ENCODE peak calls at places on chromosome 1, in ten cellular contexts. K, D, P, G, E, Q, R, O, B and H are unnamed samples.

GRCh38 chr1:32949519-32949918 is 15.1 kb downstream of the RNF19B start:
- DNase-seq in B (peak), G (no peak), K (no peak), R (no peak), E (no peak), P (no peak), D (no peak), O (no peak), Q (no peak), H (no peak)

GRCh38 chr1:145872421-145872891 is 13.2 kb downstream of the ANKRD35 start:
- DNase-seq in E (peak), R (peak), B (peak), G (no peak), D (no peak), K (peak), Q (peak), P (no peak), O (no peak), H (no peak)

GRCh38 chr1:218474089-218474488 is 129.0 kb downstream of the TGFB2 start:
- DNase-seq in R (no peak), O (no peak), P (no peak), B (no peak), Q (no peak), E (no peak), G (no peak), D (no peak), K (no peak), H (no peak)

GRCh38 chr1:94004924-94005323 is 95.7 kb upstream of the GCLM start:
- DNase-seq in P (no peak), R (no peak), D (no peak), E (no peak), O (no peak), G (no peak), Q (no peak), B (no peak), K (no peak), H (no peak)

GRCh38 chr1:212315907-212316306 is 30.7 kb downstream of the PPP2R5A start:
- DNase-seq in G (no peak), K (no peak), R (no peak), Q (peak), P (no peak), B (no peak), E (peak), D (no peak), O (no peak), H (no peak)

GRCh38 chr1:192477630-192478029 is 97.9 kb upstream of the RGS1 start:
- DNase-seq in D (no peak), E (no peak), B (no peak), K (no peak), Q (peak), G (no peak), R (no peak), P (peak), O (no peak), H (peak)

GRCh38 chr1:227904541-227905335 is 43.0 kb downstream of the WNT9A start:
- DNase-seq in R (no peak), P (no peak), D (no peak), O (no peak), Q (no peak), B (no peak), E (no peak), K (no peak), G (no peak), H (no peak)

GRCh38 chr1:76868916-76869315 is 1.6 kb downstream of the ST6GALNAC5 start:
- DNase-seq in G (no peak), B (no peak), D (no peak), K (no peak), E (peak), Q (peak), R (no peak), O (no peak), P (peak), H (no peak)

GRCh38 chr1:157390646-157391045 is 161.7 kb downstream of the FCRL5 start:
- DNase-seq in P (no peak), K (no peak), Q (no peak), B (no peak), E (no peak), G (no peak), R (no peak), O (peak), D (no peak), H (no peak)

GRCh38 chr1:40797668-40798010 is 14.1 kb downstream of the KCNQ4 start:
- DNase-seq in K (no peak), B (no peak), E (no peak), G (no peak), P (no peak), D (no peak), Q (no peak), R (no peak), O (no peak), H (no peak)

GRCh38 chr1:20261095-20261494 is 29.6 kb upstream of the VWA5B1 start:
- DNase-seq in Q (no peak), D (no peak), E (no peak), P (no peak), K (no peak), O (no peak), B (no peak), G (no peak), R (no peak), H (no peak)

GRCh38 chr1:44433209-44433608 is 28.2 kb downstream of the RNF220 start:
- DNase-seq in G (no peak), R (no peak), D (no peak), O (no peak), P (no peak), E (no peak), K (no peak), Q (no peak), B (no peak), H (no peak)

GRCh38 chr1:94983343-94983742 is 56.4 kb upstream of the CNN3 start:
- DNase-seq in R (no peak), Q (no peak), D (no peak), P (no peak), B (no peak), K (peak), G (no peak), O (no peak), E (no peak), H (no peak)

GRCh38 chr1:22038036-22038435 is 14.5 kb upstream of the CDC42 start:
- DNase-seq in B (no peak), E (no peak), Q (no peak), O (no peak), D (no peak), P (no peak), R (no peak), G (no peak), K (no peak), H (no peak)

GRCh38 chr1:22041505-22041904 is 11.0 kb upstream of the CDC42 start:
- DNase-seq in K (no peak), R (no peak), Q (no peak), G (no peak), E (no peak), P (no peak), O (no peak), D (no peak), B (peak), H (no peak)

GRCh38 chr1:22037520-22037919 is 15.0 kb upstream of the CDC42 start:
- DNase-seq in Q (peak), O (no peak), B (no peak), P (no peak), D (no peak), K (no peak), R (no peak), G (no peak), E (peak), H (no peak)

GRCh38 chr1:22043175-22043769 is 9.2 kb upstream of the CDC42 start:
- DNase-seq in B (peak), G (no peak), R (peak), E (no peak), K (no peak), O (no peak), D (no peak), Q (no peak), P (no peak), H (no peak)

DNA sequence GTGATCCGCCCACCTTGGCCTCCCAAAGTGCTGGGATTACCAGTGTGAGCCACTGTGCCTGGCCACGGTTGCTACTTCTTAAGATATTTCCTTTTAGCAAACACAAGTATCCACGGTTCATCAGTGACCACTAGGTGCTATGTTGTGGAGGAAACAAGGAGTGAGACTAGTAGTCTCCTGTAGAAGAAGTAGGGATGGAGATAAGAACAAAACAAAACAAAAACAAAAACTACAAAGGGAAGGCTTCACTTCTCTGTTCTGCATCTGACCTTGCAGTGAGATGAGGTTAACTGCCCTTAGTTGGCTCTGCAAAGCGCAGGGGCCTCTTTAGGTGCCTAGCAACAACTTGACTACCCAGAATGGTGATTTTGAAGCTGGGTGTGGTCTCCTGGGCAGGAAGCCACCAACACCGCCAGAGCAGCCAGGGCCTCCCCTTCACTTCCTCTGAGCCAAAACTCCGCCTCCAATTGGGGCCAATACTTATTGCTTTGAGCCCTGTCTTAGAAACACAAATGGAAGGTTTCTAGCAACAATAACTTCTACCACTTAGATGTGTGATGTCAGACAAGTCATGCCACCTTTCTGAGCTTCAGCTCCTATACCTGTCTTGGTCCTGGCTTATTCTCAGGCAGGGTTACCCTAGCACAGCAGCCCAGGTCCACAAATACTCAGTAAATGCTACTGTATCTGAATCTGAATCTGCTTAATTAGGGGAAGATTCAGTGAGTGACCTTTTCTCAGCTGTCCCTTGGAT is 12.7 kb upstream of the CDC42 start:
- DNase-seq in Q (peak), D (peak), R (no peak), E (no peak), G (peak), O (no peak), K (peak), B (peak), P (peak), H (peak)
- TF ChIP-seq CTCF in Q (no peak), D (peak), R (no peak), E (no peak), G (no peak), O (peak), K (no peak), B (no peak), P (no peak), H (no peak)

GRCh38 chr1:42876009-42876408 is 29.6 kb downstream of the ZNF691 start:
- DNase-seq in Q (no peak), K (no peak), B (no peak), E (no peak), R (no peak), P (no peak), G (no peak), O (no peak), D (no peak), H (no peak)

GRCh38 chr1:42877380-42877779 is 31.0 kb downstream of the ZNF691 start:
- DNase-seq in R (no peak), P (peak), Q (peak), O (no peak), E (peak), B (no peak), G (no peak), D (no peak), K (no peak), H (no peak)

GRCh38 chr1:42886046-42886739 is 39.8 kb downstream of the ZNF691 start:
- DNase-seq in G (no peak), R (no peak), E (peak), O (no peak), P (no peak), B (no peak), Q (no peak), D (no peak), K (no peak), H (no peak)

GRCh38 chr1:42880384-42880783 is 34.0 kb downstream of the ZNF691 start:
- DNase-seq in G (no peak), E (no peak), D (no peak), R (no peak), P (no peak), K (no peak), O (no peak), Q (no peak), B (no peak), H (no peak)
- TF ChIP-seq CTCF in G (no peak), E (no peak), D (no peak), R (no peak), P (no peak), K (no peak), O (no peak), Q (no peak), B (no peak), H (no peak)

GRCh38 chr1:81809808-81810207 is 9.1 kb downstream of the ADGRL2 start:
- DNase-seq in K (no peak), B (no peak), E (no peak), D (no peak), Q (no peak), P (no peak), R (no peak), G (no peak), O (no peak), H (no peak)

GRCh38 chr1:81813691-81814090 is 13.0 kb downstream of the ADGRL2 start:
- DNase-seq in O (no peak), R (no peak), K (no peak), D (no peak), Q (no peak), P (peak), G (no peak), E (no peak), B (no peak), H (no peak)

GRCh38 chr1:81812712-81813111 is 12.0 kb downstream of the ADGRL2 start:
- DNase-seq in O (no peak), R (no peak), B (no peak), K (no peak), D (no peak), G (no peak), E (no peak), P (peak), Q (no peak), H (no peak)

GRCh38 chr1:81808760-81809159 is 8.0 kb downstream of the ADGRL2 start:
- DNase-seq in B (no peak), P (peak), D (no peak), E (peak), Q (peak), R (no peak), O (no peak), G (no peak), K (no peak), H (no peak)

DNA sequence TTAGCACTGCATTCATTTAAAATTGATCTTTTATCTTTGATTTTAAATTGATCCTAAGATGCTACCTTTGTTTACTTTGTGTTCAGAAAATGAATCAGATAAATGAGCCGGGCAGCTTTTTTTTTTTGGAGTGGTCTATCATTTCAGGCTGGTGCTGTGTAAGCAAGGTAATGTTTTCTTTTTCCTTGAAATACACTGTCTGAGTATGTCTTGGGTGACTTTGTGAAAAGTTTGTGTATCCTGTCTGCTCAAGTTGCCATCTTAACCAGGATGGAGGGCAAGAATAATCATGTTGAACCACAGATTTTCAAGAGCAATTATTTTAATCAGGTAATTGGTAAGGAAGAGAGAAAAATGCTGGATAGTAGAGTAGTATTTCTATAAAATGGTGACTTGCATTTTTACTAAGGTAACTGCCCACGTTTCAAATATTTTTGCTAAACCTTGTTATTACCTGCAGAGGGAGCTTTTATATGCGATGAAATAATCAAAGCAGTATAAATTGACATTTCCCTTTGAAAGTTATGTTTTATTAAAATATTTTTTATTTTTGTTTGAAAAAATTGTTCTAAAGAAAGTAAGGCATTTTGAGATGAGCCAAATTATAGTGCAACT is 11.1 kb downstream of the ADGRL2 start:
- DNase-seq in O (no peak), E (no peak), G (no peak), Q (no peak), R (no peak), K (no peak), D (no peak), B (no peak), P (no peak), H (no peak)
- TF ChIP-seq CTCF in O (peak), E (peak), G (no peak), Q (no peak), R (peak), K (no peak), D (no peak), B (peak), P (peak), H (peak)

DNA sequence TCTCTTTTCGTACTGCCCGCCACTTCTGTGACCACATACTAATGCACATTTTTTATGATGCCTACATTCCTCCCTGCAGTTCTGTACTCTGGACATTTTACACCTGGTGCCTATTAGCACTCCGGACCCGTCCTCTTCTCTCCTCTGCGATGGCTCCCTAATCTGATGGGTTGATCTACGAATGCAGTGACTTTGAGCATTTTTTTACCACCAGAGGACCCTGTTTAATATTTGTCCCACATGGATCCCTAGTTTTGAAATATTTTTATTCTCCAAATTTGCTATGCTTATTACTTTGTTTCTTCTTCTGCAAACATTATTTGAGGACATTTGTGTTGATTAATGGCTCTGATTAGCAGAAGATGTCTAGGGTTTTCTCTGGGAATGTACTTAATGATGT is 5.2 kb downstream of the PPFIA4 start:
- DNase-seq in O (no peak), G (no peak), Q (no peak), R (no peak), K (no peak), D (no peak), P (no peak), E (no peak), B (no peak), H (no peak)
- TF ChIP-seq CTCF in O (peak), G (no peak), Q (peak), R (no peak), K (no peak), D (peak), P (peak), E (peak), B (no peak), H (no peak)

DNA sequence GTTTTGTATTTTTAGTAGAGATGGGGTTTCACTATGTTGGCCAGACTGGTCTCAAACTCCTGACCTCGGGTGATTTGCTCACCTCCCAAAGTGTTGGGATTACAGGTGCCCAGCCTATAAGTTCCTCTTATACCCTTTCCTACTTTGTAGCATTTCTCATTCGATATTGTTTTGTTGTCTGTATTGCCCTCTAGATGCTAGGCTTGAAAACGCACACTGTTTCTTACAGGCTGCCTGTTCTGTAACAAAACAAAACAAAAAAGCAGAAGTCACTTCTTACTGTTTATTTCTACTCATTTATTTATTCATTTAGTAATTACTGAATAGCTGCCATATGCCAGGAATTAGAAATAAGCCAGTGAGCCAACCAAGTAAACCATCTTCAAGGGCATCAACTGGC is 136.9 kb upstream of the BMP8A start:
- DNase-seq in B (no peak), Q (no peak), D (no peak), P (no peak), O (no peak), G (no peak), K (no peak), R (no peak), E (no peak), H (no peak)
- TF ChIP-seq CTCF in B (no peak), Q (no peak), D (peak), P (no peak), O (no peak), G (no peak), K (no peak), R (no peak), E (no peak), H (no peak)

GRCh38 chr1:154943649-154944421 is 7.3 kb upstream of the PMVK start:
- DNase-seq in E (peak), B (no peak), K (no peak), R (no peak), G (peak), P (peak), Q (peak), O (no peak), D (no peak), H (peak)
- TF ChIP-seq CTCF in E (peak), B (peak), K (peak), R (peak), G (peak), P (peak), Q (peak), O (peak), D (peak), H (peak)

DNA sequence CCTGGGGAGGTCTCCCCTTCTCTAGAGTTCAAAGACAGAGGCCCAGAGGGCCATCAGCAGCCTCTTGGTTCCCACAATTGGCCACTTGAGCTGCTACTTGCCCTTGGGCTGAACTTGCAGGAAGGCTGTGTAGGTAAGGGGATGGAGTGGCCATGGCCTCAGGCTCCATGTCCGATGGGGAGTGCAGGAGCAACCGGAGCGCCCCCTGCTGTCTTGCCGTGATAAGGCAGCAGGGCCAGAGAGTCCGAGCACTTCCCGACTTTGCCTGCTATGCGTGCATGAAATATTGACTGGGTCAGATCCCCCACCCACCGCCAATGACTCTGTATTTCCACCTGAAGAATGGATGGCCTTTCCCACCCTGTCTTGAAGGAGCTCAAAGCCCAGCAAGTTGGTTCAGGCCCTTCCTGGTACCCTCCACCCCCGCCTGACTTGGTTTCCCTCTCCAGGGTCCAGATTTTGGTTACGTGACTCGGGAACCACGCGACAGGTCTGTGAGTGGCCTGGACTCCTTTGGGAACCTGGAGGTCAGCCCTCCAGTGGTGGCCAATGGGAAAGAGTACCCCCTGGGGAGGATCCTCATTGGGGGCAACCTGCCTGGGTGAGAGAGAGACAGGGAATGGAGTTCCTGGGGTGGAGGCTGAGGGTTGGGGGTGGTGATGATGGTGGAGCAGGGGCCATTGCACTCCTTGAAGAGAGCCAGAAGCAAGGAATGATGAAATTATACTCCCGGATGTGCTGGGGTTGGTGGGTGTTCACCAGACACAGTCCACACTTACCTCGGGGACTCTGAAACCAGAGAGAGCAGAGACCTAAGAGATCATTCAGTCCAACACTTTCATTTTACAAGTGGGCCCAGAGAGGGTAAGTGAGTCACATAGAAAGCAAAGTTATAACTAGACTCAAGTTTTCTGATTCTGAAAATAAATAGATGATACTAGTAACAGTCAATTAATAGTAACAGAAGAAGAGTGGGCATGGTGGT is 25.6 kb downstream of the PADI3 start:
- DNase-seq in O (no peak), D (peak), G (no peak), E (peak), B (no peak), Q (peak), P (peak), K (peak), R (no peak), H (peak)
- TF ChIP-seq CTCF in O (peak), D (peak), G (no peak), E (peak), B (peak), Q (peak), P (peak), K (no peak), R (peak), H (peak)